ENCODE peak calls at places on chromosome 16, in six cellular contexts. E is psoas muscle, G is lower lobe of right lung, H is fibroblast of mammary gland, W is IMR-90, L is cardiac muscle cell. D is an unnamed sample.

GRCh38 chr16:24671455-24671954 is 57.9 kb upstream of the TNRC6A start:
- DNase-seq in E (no peak), G (no peak), H (no peak), W (no peak), L (no peak), D (no peak)

GRCh38 chr16:81551141-81551808 is 106.7 kb downstream of the CMIP start:
- DNase-seq in E (no peak), G (peak), H (peak), W (peak), L (peak), D (peak)

GRCh38 chr16:86587487-86587886 is 9.1 kb downstream of the FOXL1 start:
- DNase-seq in E (no peak), G (no peak), H (no peak), W (no peak), L (no peak), D (no peak)

GRCh38 chr16:69120096-69120664 is 12.2 kb downstream of the CHTF8 start:
- DNase-seq in E (no peak), G (no peak), H (no peak), W (no peak), L (no peak), D (no peak)

GRCh38 chr16:7150230-7150629 is 182.4 kb upstream of the RBFOX1 start:
- DNase-seq in E (no peak), G (no peak), H (no peak), W (no peak), L (no peak), D (no peak)

GRCh38 chr16:72715267-72715666 is 332.7 kb downstream of the ZFHX3 start:
- DNase-seq in E (no peak), G (no peak), H (peak), W (peak), L (peak), D (peak)

GRCh38 chr16:81873843-81874752 is 95.0 kb downstream of the PLCG2 start:
- DNase-seq in E (peak), G (peak), H (peak), W (peak), L (peak), D (peak)

GRCh38 chr16:5026664-5027063 is 7.1 kb downstream of the NAGPA start:
- DNase-seq in E (no peak), G (no peak), H (no peak), W (no peak), L (no peak), D (no peak)

GRCh38 chr16:50400967-50401348 is 32.2 kb upstream of the BRD7 start:
- DNase-seq in E (no peak), G (no peak), H (peak), W (no peak), L (no peak), D (no peak)

GRCh38 chr16:66605177-66605999 is 884 bp downstream of the CMTM3 start:
- DNase-seq in E (peak), G (peak), H (peak), W (peak), L (peak), D (peak)

GRCh38 chr16:12639044-12639443 is 164.6 kb downstream of the CPPED1 start:
- DNase-seq in E (no peak), G (no peak), H (peak), W (peak), L (no peak), D (no peak)

GRCh38 chr16:21169249-21169981 is 10.9 kb downstream of the LDAF1 start:
- DNase-seq in E (no peak), G (no peak), H (peak), W (peak), L (no peak), D (peak)

GRCh38 chr16:15539197-15539596 is 103.8 kb downstream of the MARF1 start:
- DNase-seq in E (no peak), G (no peak), H (no peak), W (no peak), L (no peak), D (no peak)

GRCh38 chr16:7532534-7532933 is 199.9 kb downstream of the RBFOX1 start:
- DNase-seq in E (no peak), G (no peak), H (no peak), W (no peak), L (no peak), D (no peak)

GRCh38 chr16:14196539-14196938 is 125.4 kb downstream of the MRTFB start:
- DNase-seq in E (no peak), G (no peak), H (no peak), W (no peak), L (peak), D (peak)

GRCh38 chr16:24950275-24950674 is 64.9 kb downstream of the ARHGAP17 start:
- DNase-seq in E (no peak), G (no peak), H (peak), W (peak), L (peak), D (peak)

GRCh38 chr16:74724820-74725549 is 24.3 kb upstream of the MLKL start:
- DNase-seq in E (no peak), G (no peak), H (peak), W (peak), L (peak), D (peak)

GRCh38 chr16:86033016-86033474 is 134.1 kb downstream of the IRF8 start:
- DNase-seq in E (no peak), G (no peak), H (no peak), W (no peak), L (peak), D (no peak)

GRCh38 chr16:8796469-8797363 is 723 bp downstream of the TMEM186 start:
- DNase-seq in E (no peak), G (no peak), H (peak), W (no peak), L (no peak), D (peak)

GRCh38 chr16:78709137-78709871 is 609.9 kb downstream of the WWOX start:
- DNase-seq in E (no peak), G (no peak), H (no peak), W (no peak), L (no peak), D (no peak)

GRCh38 chr16:79188115-79188779 is 412.3 kb downstream of the MAF start:
- DNase-seq in E (no peak), G (no peak), H (no peak), W (no peak), L (no peak), D (no peak)

GRCh38 chr16:15855704-15856003 is 1.2 kb downstream of the MYH11 start:
- DNase-seq in E (no peak), G (no peak), H (no peak), W (no peak), L (no peak), D (no peak)

GRCh38 chr16:19104591-19104990 is 9.2 kb upstream of the ITPRIPL2 start:
- DNase-seq in E (no peak), G (no peak), H (no peak), W (no peak), L (no peak), D (no peak)

GRCh38 chr16:981695-982151 is at the start of gene SOX8:
- DNase-seq in E (no peak), G (no peak), H (no peak), W (no peak), L (no peak), D (no peak)
- H3K4me3 ChIP-seq in E (peak), G (peak), H (no peak), W (peak), L (peak), D (peak)

GRCh38 chr16:49377196-49377755 is 3.7 kb downstream of the C16orf78 start:
- DNase-seq in E (no peak), G (no peak), H (no peak), W (no peak), L (no peak), D (no peak)
- TF ChIP-seq CTCF in E (no peak), G (no peak), H (no peak), W (no peak), L (no peak), D (no peak)

DNA sequence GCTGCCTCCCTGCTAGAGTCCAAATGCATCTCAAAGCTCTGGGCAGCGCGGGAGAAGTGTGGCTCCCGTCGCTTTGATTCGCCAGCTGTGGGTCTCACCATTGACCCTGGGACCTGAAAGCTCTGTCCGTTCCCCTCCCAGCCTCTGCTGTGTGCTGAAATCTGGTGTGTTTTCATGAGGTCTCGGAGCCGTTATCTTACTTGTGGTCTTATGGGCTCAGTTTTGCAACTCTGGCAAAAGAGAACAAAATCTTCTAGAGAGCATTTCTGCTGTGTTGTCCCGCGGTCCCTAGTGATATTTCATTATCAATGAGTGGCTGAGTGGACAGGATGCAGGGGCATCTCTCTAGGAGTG is 13.3 kb downstream of the CRISPLD2 start:
- DNase-seq in E (no peak), G (no peak), H (no peak), W (no peak), L (peak), D (no peak)
- H3K4me3 ChIP-seq in E (peak), G (peak), H (no peak), W (peak), L (no peak), D (peak)

GRCh38 chr16:30980434-30980833 is 4.6 kb upstream of the HSD3B7 start:
- DNase-seq in E (no peak), G (no peak), H (no peak), W (no peak), L (no peak), D (no peak)
- TF ChIP-seq CTCF in E (no peak), G (no peak), H (no peak), W (no peak), L (no peak), D (no peak)

GRCh38 chr16:30525844-30526136 is 576 bp downstream of the ZNF768 start:
- DNase-seq in E (no peak), G (no peak), H (no peak), W (no peak), L (no peak), D (no peak)

GRCh38 chr16:30526823-30527634 is 663 bp upstream of the ZNF768 start:
- DNase-seq in E (peak), G (peak), H (peak), W (peak), L (peak), D (peak)

GRCh38 chr16:30527635-30528178 is 1.3 kb upstream of the ZNF768 start:
- DNase-seq in E (no peak), G (peak), H (no peak), W (no peak), L (no peak), D (no peak)

GRCh38 chr16:30524575-30525571 is 1.5 kb downstream of the ZNF768 start:
- DNase-seq in E (peak), G (no peak), H (no peak), W (no peak), L (no peak), D (no peak)

GRCh38 chr16:30526137-30526822 is at the start of gene ZNF768:
- DNase-seq in E (peak), G (peak), H (peak), W (no peak), L (no peak), D (peak)
- H3K4me3 ChIP-seq in E (peak), G (peak), H (peak), W (peak), L (peak), D (peak)

GRCh38 chr16:57202095-57202886 is 16.2 kb downstream of the RSPRY1 start:
- DNase-seq in E (no peak), G (no peak), H (no peak), W (no peak), L (no peak), D (no peak)

GRCh38 chr16:57208926-57209325 is 22.8 kb downstream of the RSPRY1 start:
- DNase-seq in E (no peak), G (no peak), H (no peak), W (no peak), L (no peak), D (no peak)

GRCh38 chr16:57209780-57210179 is 23.7 kb downstream of the RSPRY1 start:
- DNase-seq in E (no peak), G (no peak), H (no peak), W (no peak), L (no peak), D (no peak)

GRCh38 chr16:57203451-57203850 is 17.3 kb downstream of the RSPRY1 start:
- DNase-seq in E (no peak), G (no peak), H (peak), W (no peak), L (no peak), D (no peak)

DNA sequence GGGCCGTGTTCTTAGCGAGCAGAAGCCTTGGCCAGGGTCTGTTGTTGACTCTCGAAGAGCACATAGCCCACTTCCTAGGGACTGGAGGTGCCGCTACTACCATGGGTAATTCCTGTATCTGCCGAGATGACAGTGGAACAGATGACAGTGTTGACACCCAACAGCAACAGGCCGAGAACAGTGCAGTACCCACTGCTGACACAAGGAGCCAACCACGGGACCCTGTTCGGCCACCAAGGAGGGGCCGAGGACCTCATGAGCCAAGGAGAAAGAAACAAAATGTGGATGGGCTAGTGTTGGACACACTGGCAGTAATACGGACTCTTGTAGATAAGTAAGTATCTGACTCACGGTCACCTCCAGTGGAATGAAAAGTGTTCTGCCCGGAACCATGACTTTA is 18.5 kb downstream of the RSPRY1 start:
- DNase-seq in E (no peak), G (no peak), H (no peak), W (no peak), L (no peak), D (no peak)
- TF ChIP-seq CTCF in E (no peak), G (no peak), H (no peak), W (no peak), L (no peak), D (peak)

D was measured in fibroblast of the aortic adventitia.